ENCODE peak calls at places on chromosomes 1 and 21, in six cellular contexts. W, L, R, A, P and I are unnamed samples.

GRCh38 chr1:14263671-14264070 is 334.8 kb upstream of the KAZN start:
- DNase-seq in A (no peak), R (no peak), P (no peak), W (no peak), L (no peak), I (peak; percentile 59)

GRCh38 chr1:201176931-201177330 is 13.7 kb upstream of the IGFN1 start:
- DNase-seq in R (no peak), P (peak; percentile 36), W (no peak), A (no peak), L (no peak), I (no peak)

GRCh38 chr1:42340093-42340492 is 5.1 kb upstream of the FOXJ3 start:
- DNase-seq in W (no peak), L (no peak), R (peak; percentile 40), A (no peak), P (peak; percentile 68), I (no peak)

GRCh38 chr1:119773711-119774241 is 5.1 kb upstream of the HMGCS2 start:
- DNase-seq in L (peak; percentile 78), W (no peak), P (peak; percentile 41), A (no peak), R (no peak), I (no peak)

GRCh38 chr1:199612976-199613774 is 414.3 kb upstream of the NR5A2 start:
- DNase-seq in R (peak; percentile 33), P (no peak), A (no peak), W (no peak), L (no peak), I (no peak)

GRCh38 chr1:17232759-17233661 is 15.9 kb upstream of the PADI3 start:
- DNase-seq in L (no peak), A (no peak), P (peak; percentile 67), W (no peak), R (peak; percentile 38), I (no peak)

GRCh38 chr1:23371987-23372386 is 2.4 kb upstream of the ZNF436 start:
- DNase-seq in R (no peak), P (no peak), L (no peak), A (no peak), W (peak; percentile 59), I (peak; percentile 73)

GRCh38 chr1:109251277-109252166 is 2.2 kb downstream of the CELSR2 start:
- DNase-seq in W (no peak), L (no peak), P (no peak), A (peak; percentile 32), R (no peak), I (peak; percentile 54)

GRCh38 chr1:202750761-202751160 is 40.5 kb upstream of the SYT2 start:
- DNase-seq in L (no peak), R (no peak), P (no peak), W (no peak), A (no peak), I (no peak)

GRCh38 chr1:2539312-2539907 is 9.3 kb upstream of the HES5 start:
- DNase-seq in R (peak; percentile 23), P (no peak), W (peak; percentile 79), A (no peak), L (no peak), I (no peak)

GRCh38 chr1:67355745-67356424 is 48.2 kb downstream of the IL12RB2 start:
- DNase-seq in P (no peak), W (no peak), L (no peak), A (no peak), R (no peak), I (no peak)

GRCh38 chr1:41846595-41846994 is 72.1 kb downstream of the HIVEP3 start:
- DNase-seq in P (no peak), R (no peak), A (no peak), L (no peak), W (no peak), I (no peak)

GRCh38 chr21:46551636-46552241 is 53.1 kb downstream of the S100B start:
- DNase-seq in P (no peak), R (no peak), W (peak; percentile 57), L (no peak), A (no peak), I (no peak)

GRCh38 chr1:13507075-13507474 is 6.7 kb downstream of the LRRC38 start:
- DNase-seq in P (no peak), L (no peak), R (no peak), W (no peak), A (no peak), I (no peak)

GRCh38 chr1:102191723-102192122 is 195.0 kb upstream of the OLFM3 start:
- DNase-seq in L (peak; percentile 73), P (peak; percentile 33), R (peak; percentile 19), W (peak; percentile 40), A (peak; percentile 6), I (no peak)

GRCh38 chr1:7235871-7236472 is 450.7 kb downstream of the CAMTA1 start:
- DNase-seq in A (no peak), W (no peak), L (no peak), R (no peak), P (peak; percentile 10), I (no peak)

GRCh38 chr1:209411491-209411929 is 172.0 kb upstream of the CAMK1G start:
- DNase-seq in A (no peak), P (no peak), R (no peak), L (no peak), W (no peak), I (no peak)

GRCh38 chr1:11307837-11308236 is 34.8 kb downstream of the UBIAD1 start:
- DNase-seq in A (no peak), P (no peak), R (no peak), L (no peak), W (no peak), I (no peak)

GRCh38 chr1:109528296-109528695 is 11.4 kb upstream of the GPR61 start:
- DNase-seq in W (no peak), L (no peak), R (no peak), A (no peak), P (no peak), I (no peak)

GRCh38 chr1:36673207-36673606 is 190.5 kb upstream of the CSF3R start:
- DNase-seq in W (no peak), A (no peak), R (no peak), L (no peak), P (no peak), I (no peak)

GRCh38 chr1:78619803-78620579 is at the start of gene IFI44L:
- DNase-seq in W (no peak), P (peak; percentile 26), R (peak; percentile 54), L (no peak), A (no peak), I (no peak)

GRCh38 chr1:43541721-43542401 is 11.2 kb downstream of the PTPRF start:
- DNase-seq in A (no peak), R (no peak), W (no peak), P (peak; percentile 90), L (no peak), I (peak; percentile 84)

GRCh38 chr1:31621872-31622730 is 4.6 kb downstream of the HCRTR1 start:
- DNase-seq in L (no peak), A (no peak), W (no peak), R (no peak), P (no peak), I (no peak)

GRCh38 chr21:34908424-34909055 is 140.6 kb downstream of the RUNX1 start:
- DNase-seq in W (no peak), P (peak; percentile 62), A (no peak), R (peak; percentile 13), L (no peak), I (no peak)

GRCh38 chr1:246018146-246018545 is 488.9 kb downstream of the SMYD3 start:
- DNase-seq in L (no peak), R (no peak), P (no peak), A (no peak), W (no peak), I (no peak)

GRCh38 chr1:11649237-11649623 is 5.0 kb downstream of the FBXO2 start:
- DNase-seq in W (no peak), A (no peak), L (no peak), R (no peak), P (no peak), I (no peak)

GRCh38 chr21:44748621-44749020 is 37.2 kb upstream of the TSPEAR start:
- DNase-seq in P (no peak), R (no peak), L (no peak), W (peak; percentile 95), A (no peak), I (no peak)
- TF ChIP-seq CTCF in P (no peak), R (no peak), L (no peak), W (no peak), A (no peak), I (no peak)

DNA sequence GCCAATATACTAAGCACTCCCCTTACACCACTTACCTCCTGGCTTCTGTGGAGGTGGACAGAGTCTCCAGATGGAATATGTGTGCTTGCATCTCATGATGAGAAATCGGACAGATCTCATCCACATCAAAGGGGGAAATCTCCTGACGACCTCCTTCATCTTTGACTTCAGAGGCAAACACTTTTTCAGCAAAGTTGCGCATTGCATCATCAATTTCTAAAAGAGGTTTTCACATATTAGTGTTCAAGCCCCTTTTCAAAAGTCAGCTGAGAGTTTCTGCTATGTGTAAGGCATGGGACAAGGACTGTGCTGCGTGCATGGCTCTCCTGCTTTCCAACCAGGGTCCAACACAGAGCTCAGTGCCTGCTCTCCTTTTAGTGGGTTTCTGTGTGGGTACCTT is 6.8 kb downstream of the AMPD1 start:
- DNase-seq in L (no peak), A (no peak), W (no peak), P (no peak), R (no peak), I (no peak)
- TF ChIP-seq CTCF in L (no peak), A (no peak), W (no peak), P (no peak), R (no peak), I (no peak)

DNA sequence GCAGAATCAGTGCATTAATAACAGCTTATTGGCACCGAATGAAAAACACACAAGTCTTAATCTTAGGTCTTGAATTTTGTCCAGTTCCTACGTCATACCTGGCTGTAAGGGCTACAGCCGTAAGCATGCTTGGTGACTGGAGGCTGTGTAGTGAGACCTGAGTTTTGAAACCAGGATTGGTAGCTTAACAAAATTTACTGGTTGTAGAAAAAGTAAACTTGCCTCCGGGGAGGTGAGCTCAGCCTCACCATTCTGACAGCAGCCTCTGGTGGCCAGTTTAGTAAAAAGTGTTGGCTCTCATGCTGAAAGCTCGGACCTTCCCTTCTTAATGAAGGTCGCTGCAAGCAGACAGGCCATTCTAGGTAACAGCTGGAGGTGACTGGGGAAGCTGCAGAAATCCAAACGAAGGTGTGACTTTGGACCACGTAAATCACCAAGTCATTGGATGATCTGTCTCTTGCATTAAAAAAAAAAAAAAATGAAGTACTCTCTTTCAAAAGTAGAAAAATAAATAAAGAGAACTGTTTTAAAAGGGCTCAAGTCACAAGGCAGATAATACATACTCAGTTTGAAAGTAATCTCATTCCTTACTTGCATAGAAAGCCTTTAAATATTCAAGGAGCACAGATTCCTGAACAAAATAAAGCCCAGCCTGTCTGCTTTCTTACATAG is 48.8 kb downstream of the HLCS start:
- DNase-seq in L (peak; percentile 57), W (peak; percentile 61), A (no peak), R (peak; percentile 39), P (no peak), I (no peak)
- TF ChIP-seq CTCF in L (peak; percentile 75), W (peak; percentile 67), A (no peak), R (no peak), P (peak; percentile 15), I (peak; percentile 53)

DNA sequence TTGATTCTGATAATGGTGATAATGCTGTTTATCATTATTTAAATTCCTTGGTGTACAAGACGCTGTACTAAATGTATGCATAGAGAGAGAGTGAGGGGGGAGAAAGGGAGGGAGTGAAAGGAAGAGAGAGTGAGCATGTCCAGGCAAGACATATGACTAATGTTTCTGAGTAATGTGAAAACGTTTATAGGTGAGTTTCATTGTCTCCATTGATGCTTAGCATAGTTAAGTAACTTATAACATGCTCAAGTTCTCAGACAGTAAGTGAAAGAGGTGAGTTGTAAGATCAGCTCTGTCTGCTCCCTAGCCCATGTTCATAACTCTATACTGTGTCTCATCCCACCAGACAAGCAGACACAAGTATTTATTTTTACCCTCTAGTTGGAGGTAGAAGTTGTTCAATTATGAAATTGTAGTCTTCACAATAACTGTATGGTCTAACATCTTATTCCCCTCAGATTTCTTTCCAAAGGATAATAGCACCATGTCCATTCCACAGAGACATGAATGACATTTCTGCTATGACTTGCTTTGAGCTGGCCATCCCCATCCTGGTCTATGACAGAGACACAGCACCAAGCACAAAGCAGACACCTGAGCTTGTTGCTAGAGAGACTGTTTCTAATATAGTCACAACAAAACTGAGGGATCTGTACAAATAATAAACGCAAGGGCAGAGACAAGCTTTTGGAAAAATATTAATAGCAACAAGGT is 285.1 kb downstream of the CACNA1E start:
- DNase-seq in W (no peak), A (peak; percentile 19), L (no peak), P (no peak), R (no peak), I (no peak)
- TF ChIP-seq CTCF in W (no peak), A (no peak), L (no peak), P (no peak), R (no peak), I (no peak)